ENCODE peak calls at places on chromosomes 4 and X, in four cellular contexts. Q, J, E and S are unnamed samples.

GRCh38 chr4:121189811-121190210 is 25.7 kb upstream of the TNIP3 start:
- DNase-seq in J (no peak), E (peak; percentile 13), Q (no peak), S (no peak)

GRCh38 chr4:88573995-88574394 is 18.3 kb upstream of the HERC3 start:
- DNase-seq in E (no peak), J (no peak), Q (no peak), S (no peak)

GRCh38 chr4:4930677-4931076 is 71.2 kb downstream of the MSX1 start:
- DNase-seq in Q (no peak), E (no peak), J (no peak), S (no peak)

GRCh38 chrX:2500091-2500680 is 590 bp downstream of the DHRSX start:
- DNase-seq in Q (no peak), E (peak; percentile 36), J (peak; percentile 75), S (peak; percentile 90)

GRCh38 chr4:81565137-81565870 is 93.6 kb upstream of the RASGEF1B start:
- DNase-seq in J (no peak), Q (peak; percentile 85), E (peak; percentile 82), S (peak; percentile 83)

GRCh38 chr4:111636961-111637556 is 508.2 kb upstream of the FAM241A start:
- DNase-seq in Q (no peak), J (no peak), E (no peak), S (no peak)

GRCh38 chr4:129455462-129455861 is 359.5 kb downstream of the C4orf33 start:
- DNase-seq in J (no peak), Q (no peak), E (no peak), S (no peak)

GRCh38 chr4:184345573-184345922 is 127.9 kb upstream of the ENPP6 start:
- DNase-seq in E (no peak), Q (no peak), J (no peak), S (peak; percentile 84)

GRCh38 chrX:46814966-46815365 is 21.9 kb upstream of the RP2 start:
- DNase-seq in E (no peak), J (no peak), Q (no peak), S (no peak)

GRCh38 chr4:89039735-89040338 is 17.1 kb downstream of the FAM13A start:
- DNase-seq in E (no peak), J (no peak), Q (no peak), S (no peak)

GRCh38 chrX:10175317-10175871 is 18.6 kb downstream of the CLCN4 start:
- DNase-seq in Q (no peak), J (no peak), E (no peak), S (no peak)

GRCh38 chr4:176587920-176588319 is 204.8 kb downstream of the VEGFC start:
- DNase-seq in J (no peak), E (no peak), Q (no peak), S (no peak)

GRCh38 chr4:22389240-22389871 is 126.5 kb downstream of the ADGRA3 start:
- DNase-seq in E (peak; percentile 46), J (peak; percentile 37), Q (no peak), S (no peak)

GRCh38 chrX:21946925-21947641 is 6.6 kb downstream of the SMS start:
- DNase-seq in Q (no peak), E (no peak), J (no peak), S (no peak)

GRCh38 chr4:8877780-8878040 is 6.1 kb upstream of the HMX1 start:
- DNase-seq in J (no peak), Q (no peak), E (no peak), S (no peak)

GRCh38 chrX:125439194-125439849 is 119.7 kb downstream of the TEX13C start:
- DNase-seq in J (no peak), E (no peak), Q (no peak), S (no peak)

GRCh38 chr4:41600243-41600642 is 62.3 kb downstream of the LIMCH1 start:
- DNase-seq in Q (no peak), J (no peak), E (no peak), S (no peak)

GRCh38 chr4:158193171-158193749 is 17.0 kb upstream of the TMEM144 start:
- DNase-seq in E (no peak), J (peak; percentile 31), Q (no peak), S (no peak)

GRCh38 chr4:183887351-183887750 is 17.8 kb upstream of the STOX2 start:
- DNase-seq in J (no peak), E (no peak), Q (no peak), S (no peak)

GRCh38 chr4:26885912-26886274 is 25.3 kb downstream of the STIM2 start:
- DNase-seq in E (no peak), Q (no peak), J (no peak), S (no peak)

GRCh38 chrX:22575161-22575845 is 302.6 kb downstream of the CBLL2 start:
- DNase-seq in Q (no peak), J (no peak), E (no peak), S (no peak)

GRCh38 chrX:57587062-57587461 is 4.7 kb upstream of the ZXDB start:
- DNase-seq in Q (no peak), E (no peak), J (no peak), S (no peak)

GRCh38 chr4:168716411-168717129 is 219.7 kb downstream of the PALLD start:
- DNase-seq in Q (no peak), J (no peak), E (no peak), S (no peak)

GRCh38 chr4:24701683-24702082 is 93.7 kb upstream of the SOD3 start:
- DNase-seq in J (no peak), E (no peak), Q (no peak), S (no peak)

GRCh38 chr4:78057600-78058560 is 757 bp downstream of the FRAS1 start:
- DNase-seq in J (no peak), Q (peak; percentile 81), E (peak; percentile 40), S (peak; percentile 83)

GRCh38 chr4:38152305-38152704 is 192.1 kb downstream of the PTTG2 start:
- DNase-seq in E (no peak), J (no peak), Q (no peak), S (no peak)

GRCh38 chrX:27597506-27597905 is 7.4 kb downstream of the DCAF8L2 start:
- DNase-seq in E (no peak), J (no peak), Q (no peak), S (no peak)

GRCh38 chrX:27590044-27590443 is at the start of gene DCAF8L2:
- DNase-seq in Q (no peak), E (no peak), J (no peak), S (no peak)

GRCh38 chrX:27591938-27592337 is 1.8 kb downstream of the DCAF8L2 start:
- DNase-seq in E (no peak), J (no peak), Q (no peak), S (peak; percentile 67)
- H3K4me1 ChIP-seq in E (no peaks in the 10 kb centered on the region), J (no peaks in the 10 kb centered on the region), Q (no peaks in the 10 kb centered on the region), S (no peaks in the 10 kb centered on the region)

GRCh38 chr4:125389713-125390112 is 75.0 kb downstream of the FAT4 start:
- DNase-seq in Q (no peak), J (no peak), E (no peak), S (no peak)
- TF ChIP-seq POLR2AphosphoS5 in Q (no peak), J (no peak), E (peak; percentile 37), S (no peak)

DNA sequence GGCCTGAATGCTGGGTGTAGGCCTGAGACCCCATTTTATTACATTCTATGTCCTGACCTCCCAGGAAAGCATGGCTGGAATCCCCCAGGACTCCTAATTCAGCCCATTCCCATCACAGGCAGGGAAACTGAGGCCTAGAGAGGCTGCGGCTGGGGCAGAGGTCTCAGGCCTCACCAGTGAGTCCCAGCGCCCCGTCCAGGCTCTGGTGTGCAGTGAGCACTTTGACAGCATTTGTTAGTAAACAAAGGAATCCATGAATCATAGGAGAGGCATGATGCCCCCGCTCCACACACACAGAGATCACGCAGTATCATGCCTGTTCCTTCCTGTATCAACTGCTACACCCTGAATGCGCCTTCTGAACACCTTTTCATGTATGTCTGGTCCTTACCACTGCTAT is 51.4 kb downstream of the ADRA2C start:
- DNase-seq in E (no peak), J (no peak), Q (no peak), S (no peak)
- H3K4me1 ChIP-seq in E (no peaks in the 10 kb centered on the region), J (peaks cover 3% of the 10 kb centered on the region), Q (no peaks in the 10 kb centered on the region), S (no peaks in the 10 kb centered on the region)

GRCh38 chr4:58543465-58543864 is 1433.3 kb upstream of the IGFBP7 start:
- DNase-seq in J (no peak), E (no peak), Q (no peak), S (no peak)
- TF ChIP-seq POLR2AphosphoS5 in J (no peak), E (no peak), Q (no peak), S (no peak)